ENCODE peak calls at places on chromosomes 5 and 9, in ten cellular contexts. L is C1 segment of cervical spinal cord; R is 8988T; X is AG08395; W is A172; F is T-cell; D is T-helper 2 cell treated with Interferon-gamma antibody and Interleukin-4, amounts not matched to agents 5 μg/mL and 100 μg/mL, for 36 hours; T is ACHN; V is skeletal muscle cell; B is Ammon's horn. Y is an unnamed sample.
A peak's percentile ranks its signal among the peaks of the same experiment; 100 is the strongest.

GRCh38 chr9:35767458-35767857 is 13.4 kb upstream of the MSMP start:
- DNase-seq in L (no peak), R (no peak), X (no peak), W (no peak), F (no peak), D (no peak), T (no peak), V (no peak), B (no peak), Y (no peak)

GRCh38 chr5:10354048-10354872 is 765 bp downstream of the MARCHF6 start:
- DNase-seq in L (no peak), R (no peak), X (no peak), W (peak; percentile 25), F (no peak), D (peak; percentile 52), T (peak; percentile 43), V (no peak), B (peak; percentile 40), Y (no peak)

GRCh38 chr5:108472237-108472636 is 90.3 kb upstream of the FBXL17 start:
- DNase-seq in L (no peak), R (no peak), X (peak; percentile 4), W (peak; percentile 15), F (no peak), D (no peak), T (no peak), V (no peak), B (no peak), Y (no peak)

GRCh38 chr5:151646334-151646733 is 40.4 kb downstream of the SPARC start:
- DNase-seq in L (no peak), R (no peak), X (no peak), W (no peak), F (no peak), D (no peak), T (no peak), V (no peak), B (no peak), Y (no peak)

GRCh38 chr9:13665418-13666066 is 386.1 kb upstream of the MPDZ start:
- DNase-seq in L (no peak), R (no peak), X (peak; percentile 3), W (peak; percentile 72), F (no peak), D (no peak), T (peak; percentile 58), V (peak; percentile 12), B (no peak), Y (peak; percentile 9)

GRCh38 chr5:127906562-127907204 is 176.9 kb upstream of the SLC12A2 start:
- DNase-seq in L (no peak), R (no peak), X (no peak), W (no peak), F (no peak), D (no peak), T (no peak), V (no peak), B (no peak), Y (no peak)

GRCh38 chr5:132492386-132492785 is 1.8 kb upstream of the IRF1 start:
- DNase-seq in L (no peak), R (no peak), X (no peak), W (peak; percentile 56), F (no peak), D (peak; percentile 3), T (no peak), V (no peak), B (no peak), Y (no peak)

GRCh38 chr5:126919566-126919965 is 110.8 kb downstream of the MARCHF3 start:
- DNase-seq in L (no peak), R (no peak), X (no peak), W (no peak), F (no peak), D (no peak), T (no peak), V (no peak), B (no peak), Y (no peak)

GRCh38 chr5:147287181-147287580 is 52.4 kb downstream of the STK32A start:
- DNase-seq in L (no peak), R (no peak), X (no peak), W (no peak), F (no peak), D (no peak), T (no peak), V (no peak), B (no peak), Y (no peak)

GRCh38 chr9:27204578-27204977 is 92.4 kb downstream of the EQTN start:
- DNase-seq in L (no peak), R (no peak), X (no peak), W (no peak), F (no peak), D (no peak), T (no peak), V (no peak), B (no peak), Y (no peak)

GRCh38 chr5:78591972-78592700 is 56.4 kb downstream of the LHFPL2 start:
- DNase-seq in L (no peak), R (no peak), X (no peak), W (no peak), F (no peak), D (no peak), T (no peak), V (no peak), B (no peak), Y (no peak)

GRCh38 chr9:137145731-137146526 is 7.0 kb downstream of the GRIN1 start:
- DNase-seq in L (no peak), R (no peak), X (no peak), W (no peak), F (no peak), D (no peak), T (no peak), V (no peak), B (no peak), Y (no peak)

GRCh38 chr9:31854187-31854586 is 530.3 kb upstream of the ACO1 start:
- DNase-seq in L (no peak), R (no peak), X (no peak), W (no peak), F (no peak), D (no peak), T (no peak), V (no peak), B (no peak), Y (no peak)

GRCh38 chr9:131402738-131403492 is 9.0 kb downstream of the PRRC2B start:
- DNase-seq in L (peak; percentile 37), R (no peak), X (peak; percentile 85), W (peak; percentile 57), F (no peak), D (no peak), T (peak; percentile 82), V (peak; percentile 86), B (peak; percentile 90), Y (no peak)

GRCh38 chr9:131809941-131810344 is 70.1 kb upstream of the RAPGEF1 start:
- DNase-seq in L (no peak), R (no peak), X (peak; percentile 54), W (peak; percentile 31), F (no peak), D (no peak), T (no peak), V (no peak), B (peak; percentile 55), Y (no peak)

GRCh38 chr5:139377226-139377625 is 5.9 kb downstream of the SLC23A1 start:
- DNase-seq in L (no peak), R (no peak), X (no peak), W (no peak), F (no peak), D (no peak), T (no peak), V (no peak), B (no peak), Y (no peak)

GRCh38 chr5:148336704-148337435 is 1.5 kb downstream of the SPINK9 start:
- DNase-seq in L (no peak), R (no peak), X (no peak), W (peak; percentile 34), F (no peak), D (no peak), T (no peak), V (no peak), B (peak; percentile 15), Y (no peak)